ENCODE peak calls at places on chromosome 5, in five cellular contexts. S is CD4-positive, CD25-positive, alpha-beta regulatory T cell; X is left colon; A is heart right ventricle; J is foreskin keratinocyte. O is an unnamed sample.

GRCh38 chr5:39073759-39074008 is 515 bp downstream of the RICTOR start:
- ATAC-seq in S (peak; percentile 9), X (peak; percentile 61), A (no peak), J (peak; percentile 51), O (no peak)

GRCh38 chr5:139104577-139105271 is 93.4 kb downstream of the SIL1 start:
- ATAC-seq in S (no peak), X (peak; percentile 42), A (peak; percentile 83), J (peak; percentile 90), O (peak; percentile 93)

GRCh38 chr5:122221857-122222256 is 90.2 kb upstream of the SNCAIP start:
- ATAC-seq in S (no peak), X (no peak), A (no peak), J (peak; percentile 8), O (no peak)

GRCh38 chr5:1483856-1484255 is 38.6 kb upstream of the SLC6A3 start:
- ATAC-seq in S (no peak), X (no peak), A (no peak), J (no peak), O (no peak)

GRCh38 chr5:133287500-133287899 is 235.7 kb downstream of the HSPA4 start:
- ATAC-seq in S (no peak), X (peak; percentile 62), A (no peak), J (no peak), O (no peak)

GRCh38 chr5:151493599-151494136 is 46.3 kb downstream of the SLC36A1 start:
- ATAC-seq in S (no peak), X (no peak), A (no peak), J (no peak), O (no peak)

GRCh38 chr5:41831155-41831554 is 39.1 kb downstream of the OXCT1 start:
- ATAC-seq in S (no peak), X (no peak), A (no peak), J (no peak), O (no peak)

GRCh38 chr5:174806729-174807128 is 82.3 kb downstream of the MSX2 start:
- ATAC-seq in S (no peak), X (no peak), A (no peak), J (no peak), O (no peak)

GRCh38 chr5:72199681-72200080 is 92.4 kb downstream of the MAP1B start:
- ATAC-seq in S (no peak), X (no peak), A (no peak), J (no peak), O (no peak)

GRCh38 chr5:135033866-135034185 is 202 bp downstream of the PITX1 start:
- ATAC-seq in S (no peak), X (no peak), A (no peak), J (peak; percentile 38), O (no peak)

GRCh38 chr5:26889810-26890209 is 148.6 kb downstream of the CDH9 start:
- ATAC-seq in S (no peak), X (no peak), A (no peak), J (no peak), O (no peak)

GRCh38 chr5:123089971-123090640 is 1.1 kb downstream of the PRDM6 start:
- ATAC-seq in S (no peak), X (peak; percentile 71), A (peak; percentile 49), J (peak; percentile 55), O (peak; percentile 51)

GRCh38 chr5:170382790-170383189 is 6.4 kb downstream of the KCNMB1 start:
- ATAC-seq in S (no peak), X (no peak), A (no peak), J (no peak), O (no peak)

GRCh38 chr5:140349244-140349643 is 2.8 kb upstream of the HBEGF start:
- ATAC-seq in S (no peak), X (peak; percentile 50), A (no peak), J (peak; percentile 1), O (peak; percentile 47)

GRCh38 chr5:138439537-138440225 is 824 bp downstream of the REEP2 start:
- ATAC-seq in S (no peak), X (peak; percentile 5), A (peak; percentile 40), J (peak; percentile 5), O (peak; percentile 20)

GRCh38 chr5:94908889-94909480 is 290.5 kb downstream of the SLF1 start:
- ATAC-seq in S (no peak), X (no peak), A (no peak), J (peak; percentile 72), O (no peak)

GRCh38 chr5:149647334-149647733 is 66.0 kb downstream of the ARHGEF37 start:
- ATAC-seq in S (no peak), X (no peak), A (no peak), J (no peak), O (peak; percentile 6)

GRCh38 chr5:164351245-164351834 is 845.9 kb downstream of the MAT2B start:
- ATAC-seq in S (no peak), X (no peak), A (no peak), J (no peak), O (no peak)

GRCh38 chr5:115815006-115815692 is 1.3 kb downstream of the CDO1 start:
- ATAC-seq in S (no peak), X (no peak), A (no peak), J (no peak), O (no peak)

GRCh38 chr5:40514986-40515385 is 164.7 kb upstream of the PTGER4 start:
- ATAC-seq in S (no peak), X (no peak), A (no peak), J (no peak), O (no peak)

GRCh38 chr5:150801117-150801927 is 22.8 kb downstream of the SMIM3 start:
- ATAC-seq in S (no peak), X (peak; percentile 94), A (peak; percentile 89), J (peak; percentile 83), O (peak; percentile 76)

GRCh38 chr5:162786234-162786633 is 651.2 kb upstream of the CCNG1 start:
- ATAC-seq in S (no peak), X (no peak), A (no peak), J (no peak), O (no peak)

GRCh38 chr5:58967597-58968281 is 384.9 kb downstream of the RAB3C start:
- ATAC-seq in S (no peak), X (no peak), A (no peak), J (no peak), O (no peak)

GRCh38 chr5:68329554-68329953 is 114.0 kb downstream of the PIK3R1 start:
- ATAC-seq in S (no peak), X (no peak), A (peak; percentile 47), J (no peak), O (no peak)

GRCh38 chr5:114412509-114413171 is 50.8 kb downstream of the KCNN2 start:
- ATAC-seq in S (no peak), X (peak; percentile 75), A (no peak), J (peak; percentile 96), O (peak; percentile 32)

GRCh38 chr5:147911427-147911826 is 5.1 kb upstream of the C5orf46 start:
- ATAC-seq in S (no peak), X (no peak), A (peak; percentile 83), J (no peak), O (no peak)

GRCh38 chr5:60207031-60207430 is 313.5 kb upstream of the PDE4D start:
- ATAC-seq in S (no peak), X (no peak), A (no peak), J (no peak), O (no peak)

GRCh38 chr5:86427158-86427557 is 190.6 kb upstream of the COX7C start:
- ATAC-seq in S (no peak), X (no peak), A (no peak), J (no peak), O (no peak)

GRCh38 chr5:132837868-132838267 is 7.4 kb upstream of the SHROOM1 start:
- ATAC-seq in S (no peak), X (peak; percentile 82), A (no peak), J (no peak), O (peak; percentile 32)

GRCh38 chr5:14628346-14628745 is 36.2 kb upstream of the OTULIN start:
- ATAC-seq in S (no peak), X (peak; percentile 52), A (no peak), J (peak; percentile 80), O (no peak)

GRCh38 chr5:148636353-148636752 is 18.0 kb downstream of the HTR4 start:
- ATAC-seq in S (no peak), X (peak; percentile 69), A (no peak), J (no peak), O (no peak)

GRCh38 chr5:176429972-176430371 is 13.6 kb upstream of the CLTB start:
- ATAC-seq in S (no peak), X (no peak), A (no peak), J (no peak), O (no peak)

GRCh38 chr5:107431998-107432397 is 238.7 kb downstream of the EFNA5 start:
- ATAC-seq in S (no peak), X (no peak), A (peak; percentile 48), J (peak; percentile 93), O (peak; percentile 81)

GRCh38 chr5:71872465-71872864 is 153.4 kb downstream of the CARTPT start:
- ATAC-seq in S (no peak), X (no peak), A (no peak), J (no peak), O (no peak)